ENCODE peak calls at places on chromosomes 3 and 15, in ten cellular contexts. T is bronchial epithelial cell, X is HepG2, Y is AG08395, O is AG09319, R is aorta, C is DND-41, H is hepatic stellate cell, Q is sciatic nerve, I is fibroblast of lung. G is an unnamed sample.

GRCh38 chr15:36814085-36814484 is 234.7 kb downstream of the CDIN1 start:
- DNase-seq in T (no peak), X (peak; percentile 57), Y (no peak), O (no peak), R (no peak), C (no peak), H (no peak), Q (no peak), I (no peak), G (peak; percentile 46)

GRCh38 chr15:96356494-96357455 is 26.3 kb downstream of the NR2F2 start:
- DNase-seq in T (peak; percentile 65), X (peak; percentile 54), Y (peak; percentile 80), O (no peak), R (peak; percentile 96), C (no peak), H (peak; percentile 79), Q (peak; percentile 94), I (peak; percentile 86), G (peak; percentile 88)

GRCh38 chr3:51675201-51675611 is 4.2 kb downstream of the TEX264 start:
- DNase-seq in T (peak; percentile 90), X (no peak), Y (peak; percentile 55), O (no peak), R (no peak), C (no peak), H (peak; percentile 48), Q (peak; percentile 6), I (peak; percentile 37), G (peak; percentile 81)

GRCh38 chr3:133038731-133039398 is 674 bp downstream of the TMEM108 start:
- DNase-seq in T (no peak), X (no peak), Y (peak; percentile 13), O (no peak), R (peak; percentile 80), C (no peak), H (peak; percentile 31), Q (peak; percentile 54), I (no peak), G (peak; percentile 3)

GRCh38 chr3:197820550-197821335 is 29.7 kb downstream of the LRCH3 start:
- DNase-seq in T (no peak), X (peak; percentile 95), Y (no peak), O (no peak), R (no peak), C (no peak), H (no peak), Q (no peak), I (no peak), G (peak; percentile 56)

GRCh38 chr15:25862469-25863066 is 559 bp downstream of the ATP10A start:
- DNase-seq in T (peak; percentile 17), X (no peak), Y (peak; percentile 19), O (no peak), R (peak; percentile 82), C (no peak), H (no peak), Q (no peak), I (peak; percentile 34), G (peak; percentile 51)

GRCh38 chr15:85582719-85583089 is 202.3 kb downstream of the AKAP13 start:
- DNase-seq in T (no peak), X (no peak), Y (peak; percentile 44), O (no peak), R (no peak), C (peak; percentile 75), H (peak; percentile 57), Q (peak; percentile 80), I (peak; percentile 58), G (no peak)

GRCh38 chr3:72997421-72997961 is 880 bp downstream of the PPP4R2 start:
- DNase-seq in T (peak; percentile 70), X (peak; percentile 70), Y (peak; percentile 31), O (peak; percentile 24), R (no peak), C (peak; percentile 53), H (peak; percentile 55), Q (no peak), I (peak; percentile 70), G (peak; percentile 66)

GRCh38 chr15:33126559-33127290 is 67.8 kb downstream of the FMN1 start:
- DNase-seq in T (peak; percentile 90), X (peak; percentile 9), Y (peak; percentile 88), O (peak; percentile 94), R (peak; percentile 82), C (peak; percentile 85), H (peak; percentile 31), Q (peak; percentile 82), I (peak; percentile 98), G (peak; percentile 93)

GRCh38 chr3:179100652-179101051 is 29.0 kb upstream of the ZMAT3 start:
- DNase-seq in T (peak; percentile 61), X (no peak), Y (peak; percentile 15), O (no peak), R (no peak), C (no peak), H (peak; percentile 12), Q (no peak), I (peak; percentile 22), G (peak; percentile 64)

GRCh38 chr3:9078561-9079240 is 115.4 kb upstream of the RAD18 start:
- DNase-seq in T (no peak), X (peak; percentile 9), Y (no peak), O (no peak), R (no peak), C (no peak), H (no peak), Q (no peak), I (no peak), G (peak; percentile 39)

GRCh38 chr3:133413166-133414020 is 13.5 kb downstream of the BFSP2 start:
- DNase-seq in T (no peak), X (no peak), Y (peak; percentile 22), O (no peak), R (peak; percentile 37), C (no peak), H (peak; percentile 40), Q (no peak), I (peak; percentile 61), G (no peak)

GRCh38 chr15:89781891-89782618 is 5.9 kb downstream of the MESP2 start:
- DNase-seq in T (peak; percentile 92), X (peak; percentile 84), Y (peak; percentile 62), O (no peak), R (no peak), C (no peak), H (peak; percentile 60), Q (no peak), I (peak; percentile 43), G (peak; percentile 90)

GRCh38 chr15:52658955-52659354 is 20.2 kb downstream of the ATOSA start:
- DNase-seq in T (peak; percentile 63), X (no peak), Y (no peak), O (no peak), R (no peak), C (no peak), H (no peak), Q (no peak), I (no peak), G (peak; percentile 38)

GRCh38 chr3:124512881-124513609 is 217.2 kb upstream of the UMPS start:
- DNase-seq in T (no peak), X (peak; percentile 61), Y (no peak), O (no peak), R (no peak), C (no peak), H (no peak), Q (no peak), I (no peak), G (no peak)

GRCh38 chr3:60708191-60708975 is 542.9 kb downstream of the FHIT start:
- DNase-seq in T (peak; percentile 37), X (no peak), Y (peak; percentile 3), O (peak; percentile 11), R (no peak), C (no peak), H (peak; percentile 4), Q (no peak), I (peak; percentile 84), G (peak; percentile 76)

GRCh38 chr3:16993227-16993626 is 108.5 kb downstream of the PLCL2 start:
- DNase-seq in T (peak; percentile 49), X (no peak), Y (peak; percentile 38), O (no peak), R (no peak), C (no peak), H (peak; percentile 16), Q (no peak), I (peak; percentile 75), G (peak; percentile 16)

GRCh38 chr3:53079791-53080555 is 34.1 kb upstream of the SFMBT1 start:
- DNase-seq in T (no peak), X (no peak), Y (no peak), O (no peak), R (peak; percentile 58), C (no peak), H (no peak), Q (peak; percentile 43), I (no peak), G (no peak)

GRCh38 chr3:109155828-109156227 is 19.3 kb downstream of the C3orf85 start:
- DNase-seq in T (no peak), X (no peak), Y (no peak), O (no peak), R (no peak), C (no peak), H (no peak), Q (no peak), I (no peak), G (peak; percentile 68)

GRCh38 chr3:170440346-170440745 is 21.7 kb downstream of the CLDN11 start:
- DNase-seq in T (peak; percentile 75), X (no peak), Y (peak; percentile 34), O (no peak), R (no peak), C (no peak), H (no peak), Q (no peak), I (no peak), G (peak; percentile 74)